ENCODE peak calls at places on chromosomes 11 and 22, in eight cellular contexts. One of them, this sample, is unnamed.

GRCh38 chr11:76670475-76671235 is at the start of gene LRRC32:
- DNase-seq in heart right ventricle: peak; percentile 79
- DNase-seq in brain microvascular endothelial cell: no peak
- DNase-seq in tibial artery: peak; percentile 56
- DNase-seq in DND-41: no peak
- DNase-seq in sigmoid colon: peak; percentile 77
- DNase-seq in transverse colon: peak; percentile 57
- DNase-seq in dorsolateral prefrontal cortex: no peak
- DNase-seq in this sample: peak; percentile 70

GRCh38 chr11:59918987-59919589 is 19.1 kb upstream of the OOSP1 start:
- DNase-seq in heart right ventricle: no peak
- DNase-seq in brain microvascular endothelial cell: peak; percentile 71
- DNase-seq in tibial artery: peak; percentile 23
- DNase-seq in DND-41: peak; percentile 33
- DNase-seq in sigmoid colon: no peak
- DNase-seq in transverse colon: peak; percentile 45
- DNase-seq in dorsolateral prefrontal cortex: no peak
- DNase-seq in this sample: peak; percentile 27

GRCh38 chr22:45200862-45201511 is 37.3 kb downstream of the NUP50 start:
- DNase-seq in heart right ventricle: no peak
- DNase-seq in brain microvascular endothelial cell: peak; percentile 93
- DNase-seq in tibial artery: no peak
- DNase-seq in DND-41: no peak
- DNase-seq in sigmoid colon: peak; percentile 53
- DNase-seq in transverse colon: no peak
- DNase-seq in dorsolateral prefrontal cortex: no peak
- DNase-seq in this sample: no peak

GRCh38 chr22:50016308-50016987 is 3.9 kb upstream of the IL17REL start:
- DNase-seq in heart right ventricle: no peak
- DNase-seq in brain microvascular endothelial cell: no peak
- DNase-seq in tibial artery: no peak
- DNase-seq in DND-41: no peak
- DNase-seq in sigmoid colon: peak; percentile 39
- DNase-seq in transverse colon: peak; percentile 6
- DNase-seq in dorsolateral prefrontal cortex: no peak
- DNase-seq in this sample: no peak

GRCh38 chr11:43638717-43639116 is 41.8 kb upstream of the HSD17B12 start:
- DNase-seq in heart right ventricle: no peak
- DNase-seq in brain microvascular endothelial cell: no peak
- DNase-seq in tibial artery: no peak
- DNase-seq in DND-41: no peak
- DNase-seq in sigmoid colon: no peak
- DNase-seq in transverse colon: no peak
- DNase-seq in dorsolateral prefrontal cortex: no peak
- DNase-seq in this sample: no peak

GRCh38 chr22:36409911-36410756 is 22.4 kb upstream of the MYH9 start:
- DNase-seq in heart right ventricle: peak; percentile 73
- DNase-seq in brain microvascular endothelial cell: no peak
- DNase-seq in tibial artery: peak; percentile 57
- DNase-seq in DND-41: no peak
- DNase-seq in sigmoid colon: peak; percentile 78
- DNase-seq in transverse colon: peak; percentile 96
- DNase-seq in dorsolateral prefrontal cortex: peak; percentile 41
- DNase-seq in this sample: no peak

GRCh38 chr22:36056980-36057379 is 28.4 kb upstream of the RBFOX2 start:
- DNase-seq in heart right ventricle: no peak
- DNase-seq in brain microvascular endothelial cell: no peak
- DNase-seq in tibial artery: no peak
- DNase-seq in DND-41: no peak
- DNase-seq in sigmoid colon: no peak
- DNase-seq in transverse colon: no peak
- DNase-seq in dorsolateral prefrontal cortex: no peak
- DNase-seq in this sample: no peak

GRCh38 chr22:16586991-16587390 is 5.6 kb downstream of the CCT8L2 start:
- DNase-seq in heart right ventricle: no peak
- DNase-seq in brain microvascular endothelial cell: no peak
- DNase-seq in tibial artery: no peak
- DNase-seq in DND-41: no peak
- DNase-seq in sigmoid colon: no peak
- DNase-seq in transverse colon: no peak
- DNase-seq in dorsolateral prefrontal cortex: no peak
- DNase-seq in this sample: no peak

GRCh38 chr11:19789840-19790710 is 77.4 kb downstream of the NAV2 start:
- DNase-seq in heart right ventricle: no peak
- DNase-seq in brain microvascular endothelial cell: no peak
- DNase-seq in tibial artery: no peak
- DNase-seq in DND-41: no peak
- DNase-seq in sigmoid colon: no peak
- DNase-seq in transverse colon: peak; percentile 68
- DNase-seq in dorsolateral prefrontal cortex: no peak
- DNase-seq in this sample: no peak

GRCh38 chr22:27880778-27881394 is 38.2 kb downstream of the PITPNB start:
- DNase-seq in heart right ventricle: no peak
- DNase-seq in brain microvascular endothelial cell: peak; percentile 78
- DNase-seq in tibial artery: peak; percentile 47
- DNase-seq in DND-41: peak; percentile 28
- DNase-seq in sigmoid colon: no peak
- DNase-seq in transverse colon: no peak
- DNase-seq in dorsolateral prefrontal cortex: no peak
- DNase-seq in this sample: no peak

GRCh38 chr22:45083659-45084305 is 74.0 kb upstream of the PHF21B start:
- DNase-seq in heart right ventricle: no peak
- DNase-seq in brain microvascular endothelial cell: no peak
- DNase-seq in tibial artery: no peak
- DNase-seq in DND-41: no peak
- DNase-seq in sigmoid colon: no peak
- DNase-seq in transverse colon: no peak
- DNase-seq in dorsolateral prefrontal cortex: no peak
- DNase-seq in this sample: no peak

GRCh38 chr11:85596886-85597285 is 30.3 kb downstream of the DLG2 start:
- DNase-seq in heart right ventricle: no peak
- DNase-seq in brain microvascular endothelial cell: no peak
- DNase-seq in tibial artery: no peak
- DNase-seq in DND-41: no peak
- DNase-seq in sigmoid colon: no peak
- DNase-seq in transverse colon: no peak
- DNase-seq in dorsolateral prefrontal cortex: no peak
- DNase-seq in this sample: no peak

GRCh38 chr11:67370351-67371076 is 2.9 kb downstream of the CLCF1 start:
- DNase-seq in heart right ventricle: no peak
- DNase-seq in brain microvascular endothelial cell: no peak
- DNase-seq in tibial artery: no peak
- DNase-seq in DND-41: no peak
- DNase-seq in sigmoid colon: peak; percentile 76
- DNase-seq in transverse colon: no peak
- DNase-seq in dorsolateral prefrontal cortex: no peak
- DNase-seq in this sample: no peak

GRCh38 chr11:62242021-62242420 is at the start of gene SCGB1D2:
- DNase-seq in heart right ventricle: peak; percentile 57
- DNase-seq in brain microvascular endothelial cell: no peak
- DNase-seq in tibial artery: no peak
- DNase-seq in DND-41: no peak
- DNase-seq in sigmoid colon: no peak
- DNase-seq in transverse colon: no peak
- DNase-seq in dorsolateral prefrontal cortex: peak; percentile 27
- DNase-seq in this sample: no peak

GRCh38 chr11:19736831-19737230 is 24.2 kb downstream of the NAV2 start:
- DNase-seq in heart right ventricle: no peak
- DNase-seq in brain microvascular endothelial cell: no peak
- DNase-seq in tibial artery: no peak
- DNase-seq in DND-41: no peak
- DNase-seq in sigmoid colon: no peak
- DNase-seq in transverse colon: no peak
- DNase-seq in dorsolateral prefrontal cortex: no peak
- DNase-seq in this sample: no peak

GRCh38 chr22:24938741-24939341 is 7.7 kb downstream of the LHFPL7 start:
- DNase-seq in heart right ventricle: no peak
- DNase-seq in brain microvascular endothelial cell: no peak
- DNase-seq in tibial artery: no peak
- DNase-seq in DND-41: peak; percentile 31
- DNase-seq in sigmoid colon: no peak
- DNase-seq in transverse colon: no peak
- DNase-seq in dorsolateral prefrontal cortex: no peak
- DNase-seq in this sample: no peak

GRCh38 chr11:102850973-102851745 is 7.8 kb upstream of the MMP3 start:
- DNase-seq in heart right ventricle: no peak
- DNase-seq in brain microvascular endothelial cell: peak; percentile 88
- DNase-seq in tibial artery: no peak
- DNase-seq in DND-41: no peak
- DNase-seq in sigmoid colon: no peak
- DNase-seq in transverse colon: peak; percentile 15
- DNase-seq in dorsolateral prefrontal cortex: no peak
- DNase-seq in this sample: no peak

GRCh38 chr11:69014936-69015549 is 2.0 kb upstream of the MRGPRF start:
- DNase-seq in heart right ventricle: no peak
- DNase-seq in brain microvascular endothelial cell: no peak
- DNase-seq in tibial artery: no peak
- DNase-seq in DND-41: no peak
- DNase-seq in sigmoid colon: no peak
- DNase-seq in transverse colon: no peak
- DNase-seq in dorsolateral prefrontal cortex: no peak
- DNase-seq in this sample: no peak

GRCh38 chr11:12963789-12964536 is 45.2 kb upstream of the RASSF10 start:
- DNase-seq in heart right ventricle: peak; percentile 48
- DNase-seq in brain microvascular endothelial cell: peak; percentile 66
- DNase-seq in tibial artery: peak; percentile 64
- DNase-seq in DND-41: peak; percentile 69
- DNase-seq in sigmoid colon: peak; percentile 73
- DNase-seq in transverse colon: peak; percentile 72
- DNase-seq in dorsolateral prefrontal cortex: peak; percentile 76
- DNase-seq in this sample: peak; percentile 68

GRCh38 chr11:75314771-75315438 is 36.6 kb downstream of the ARRB1 start:
- DNase-seq in heart right ventricle: no peak
- DNase-seq in brain microvascular endothelial cell: no peak
- DNase-seq in tibial artery: no peak
- DNase-seq in DND-41: no peak
- DNase-seq in sigmoid colon: peak; percentile 54
- DNase-seq in transverse colon: no peak
- DNase-seq in dorsolateral prefrontal cortex: no peak
- DNase-seq in this sample: no peak

GRCh38 chr22:29032584-29032983 is 29.0 kb downstream of the C22orf31 start:
- DNase-seq in heart right ventricle: no peak
- DNase-seq in brain microvascular endothelial cell: no peak
- DNase-seq in tibial artery: no peak
- DNase-seq in DND-41: no peak
- DNase-seq in sigmoid colon: no peak
- DNase-seq in transverse colon: no peak
- DNase-seq in dorsolateral prefrontal cortex: no peak
- DNase-seq in this sample: no peak

GRCh38 chr11:98455500-98456186 is 565.1 kb upstream of the CNTN5 start:
- DNase-seq in heart right ventricle: no peak
- DNase-seq in brain microvascular endothelial cell: no peak
- DNase-seq in tibial artery: no peak
- DNase-seq in DND-41: no peak
- DNase-seq in sigmoid colon: no peak
- DNase-seq in transverse colon: no peak
- DNase-seq in dorsolateral prefrontal cortex: no peak
- DNase-seq in this sample: no peak
- TF ChIP-seq CTCF in heart right ventricle: no peak
- TF ChIP-seq CTCF in brain microvascular endothelial cell: no peak
- TF ChIP-seq CTCF in tibial artery: no peak
- TF ChIP-seq CTCF in DND-41: no peak
- TF ChIP-seq CTCF in sigmoid colon: no peak
- TF ChIP-seq CTCF in transverse colon: no peak
- TF ChIP-seq CTCF in dorsolateral prefrontal cortex: no peak
- TF ChIP-seq CTCF in this sample: no peak

GRCh38 chr11:103894673-103895072 is 141.8 kb upstream of the DDI1 start:
- DNase-seq in heart right ventricle: no peak
- DNase-seq in brain microvascular endothelial cell: no peak
- DNase-seq in tibial artery: no peak
- DNase-seq in DND-41: no peak
- DNase-seq in sigmoid colon: no peak
- DNase-seq in transverse colon: no peak
- DNase-seq in dorsolateral prefrontal cortex: no peak
- DNase-seq in this sample: no peak
- TF ChIP-seq CTCF in heart right ventricle: no peak
- TF ChIP-seq CTCF in brain microvascular endothelial cell: no peak
- TF ChIP-seq CTCF in tibial artery: no peak
- TF ChIP-seq CTCF in DND-41: no peak
- TF ChIP-seq CTCF in sigmoid colon: no peak
- TF ChIP-seq CTCF in transverse colon: no peak
- TF ChIP-seq CTCF in dorsolateral prefrontal cortex: no peak
- TF ChIP-seq CTCF in this sample: no peak

GRCh38 chr11:11400635-11401232 is 47.7 kb upstream of the CSNK2A3 start:
- DNase-seq in heart right ventricle: no peak
- DNase-seq in brain microvascular endothelial cell: no peak
- DNase-seq in tibial artery: no peak
- DNase-seq in DND-41: peak; percentile 12
- DNase-seq in sigmoid colon: no peak
- DNase-seq in transverse colon: no peak
- DNase-seq in dorsolateral prefrontal cortex: no peak
- DNase-seq in this sample: no peak
- TF ChIP-seq CTCF in heart right ventricle: peak; percentile 28
- TF ChIP-seq CTCF in brain microvascular endothelial cell: peak; percentile 58
- TF ChIP-seq CTCF in tibial artery: no peak
- TF ChIP-seq CTCF in DND-41: peak; percentile 34
- TF ChIP-seq CTCF in sigmoid colon: no peak
- TF ChIP-seq CTCF in transverse colon: peak; percentile 9
- TF ChIP-seq CTCF in dorsolateral prefrontal cortex: no peak
- TF ChIP-seq CTCF in this sample: no peak

GRCh38 chr11:65100674-65101350 is 4.8 kb downstream of the VPS51 start:
- DNase-seq in heart right ventricle: no peak
- DNase-seq in brain microvascular endothelial cell: no peak
- DNase-seq in tibial artery: no peak
- DNase-seq in DND-41: no peak
- DNase-seq in sigmoid colon: no peak
- DNase-seq in transverse colon: no peak
- DNase-seq in dorsolateral prefrontal cortex: no peak
- DNase-seq in this sample: no peak
- TF ChIP-seq CTCF in heart right ventricle: no peak
- TF ChIP-seq CTCF in brain microvascular endothelial cell: peak; percentile 20
- TF ChIP-seq CTCF in tibial artery: no peak
- TF ChIP-seq CTCF in DND-41: peak; percentile 3
- TF ChIP-seq CTCF in sigmoid colon: no peak
- TF ChIP-seq CTCF in transverse colon: no peak
- TF ChIP-seq CTCF in dorsolateral prefrontal cortex: no peak
- TF ChIP-seq CTCF in this sample: no peak

GRCh38 chr11:126968915-126969314 is 31.7 kb downstream of the KIRREL3 start:
- DNase-seq in heart right ventricle: no peak
- DNase-seq in brain microvascular endothelial cell: no peak
- DNase-seq in tibial artery: no peak
- DNase-seq in DND-41: no peak
- DNase-seq in sigmoid colon: no peak
- DNase-seq in transverse colon: no peak
- DNase-seq in dorsolateral prefrontal cortex: no peak
- DNase-seq in this sample: no peak
- TF ChIP-seq CTCF in heart right ventricle: no peak
- TF ChIP-seq CTCF in brain microvascular endothelial cell: peak; percentile 0
- TF ChIP-seq CTCF in tibial artery: no peak
- TF ChIP-seq CTCF in DND-41: no peak
- TF ChIP-seq CTCF in sigmoid colon: no peak
- TF ChIP-seq CTCF in transverse colon: no peak
- TF ChIP-seq CTCF in dorsolateral prefrontal cortex: no peak
- TF ChIP-seq CTCF in this sample: no peak

GRCh38 chr22:43187171-43188099 is 501 bp upstream of the TTLL12 start:
- DNase-seq in heart right ventricle: peak; percentile 98
- DNase-seq in brain microvascular endothelial cell: peak; percentile 89
- DNase-seq in tibial artery: peak; percentile 93
- DNase-seq in DND-41: peak; percentile 97
- DNase-seq in sigmoid colon: peak; percentile 97
- DNase-seq in transverse colon: peak; percentile 97
- DNase-seq in dorsolateral prefrontal cortex: peak; percentile 90
- DNase-seq in this sample: peak; percentile 66
- TF ChIP-seq CTCF in heart right ventricle: peak; percentile 72
- TF ChIP-seq CTCF in brain microvascular endothelial cell: peak; percentile 46
- TF ChIP-seq CTCF in tibial artery: peak; percentile 72
- TF ChIP-seq CTCF in DND-41: peak; percentile 82
- TF ChIP-seq CTCF in sigmoid colon: no peak
- TF ChIP-seq CTCF in transverse colon: peak; percentile 82
- TF ChIP-seq CTCF in dorsolateral prefrontal cortex: peak; percentile 69
- TF ChIP-seq CTCF in this sample: peak; percentile 43